ENCODE peak calls at places on chromosomes 11 and 22, in four cellular contexts. H is stimulated activated CD4-positive, alpha-beta T cell treated with anti-CD3 and anti-CD28 coated beads, Interleukin-2, amount 100 ng/mL, for 24 hours; N is hippocampal formation; K is Calu3. Z is an unnamed sample.

GRCh38 chr11:68968306-68969255 is 12.2 kb downstream of the MRGPRD start:
- DNase-seq in H (no peak), N (no peak), K (no peak), Z (no peak)

GRCh38 chr11:95108159-95108611 is 18.5 kb downstream of the ENDOD1 start:
- DNase-seq in H (no peak), N (peak), K (peak), Z (no peak)

GRCh38 chr11:112248216-112248615 is 12.4 kb downstream of the PLET1 start:
- DNase-seq in H (no peak), N (no peak), K (no peak), Z (no peak)

GRCh38 chr22:23849009-23850006 is 8.4 kb upstream of the SLC2A11 start:
- DNase-seq in H (peak), N (peak), K (peak), Z (peak)

GRCh38 chr11:2461253-2462091 is 16.7 kb downstream of the KCNQ1 start:
- DNase-seq in H (no peak), N (no peak), K (no peak), Z (no peak)

GRCh38 chr11:18384157-18384641 is 10.2 kb upstream of the LDHA start:
- DNase-seq in H (no peak), N (peak), K (peak), Z (no peak)

GRCh38 chr22:35409783-35410662 is 10.1 kb downstream of the MCM5 start:
- DNase-seq in H (no peak), N (no peak), K (no peak), Z (peak)

GRCh38 chr11:86805873-86806310 is 5.5 kb downstream of the PRSS23 start:
- DNase-seq in H (peak), N (no peak), K (no peak), Z (no peak)

GRCh38 chr11:58058276-58059010 is 27.7 kb downstream of the OR6Q1 start:
- DNase-seq in H (no peak), N (no peak), K (peak), Z (no peak)

GRCh38 chr11:61791737-61792309 is 576 bp downstream of the TMEM258 start:
- DNase-seq in H (peak), N (peak), K (peak), Z (peak)

GRCh38 chr11:257766-258493 is 20.3 kb upstream of the NLRP6 start:
- DNase-seq in H (no peak), N (no peak), K (peak), Z (no peak)

GRCh38 chr11:60700689-60701508 is 1.5 kb downstream of the MS4A8 start:
- DNase-seq in H (peak), N (no peak), K (peak), Z (no peak)

GRCh38 chr22:22103078-22103593 is 120.5 kb upstream of the TOP3B start:
- DNase-seq in H (peak), N (no peak), K (no peak), Z (no peak)

GRCh38 chr22:30890689-30891442 is 77.7 kb downstream of the MORC2 start:
- DNase-seq in H (peak), N (no peak), K (peak), Z (no peak)

GRCh38 chr11:18011633-18012313 is 1.1 kb downstream of the SERGEF start:
- DNase-seq in H (no peak), N (no peak), K (no peak), Z (peak)

GRCh38 chr11:60942970-60943565 is 8.9 kb downstream of the SLC15A3 start:
- DNase-seq in H (no peak), N (no peak), K (peak), Z (no peak)

GRCh38 chr11:117374316-117374715 is 46.7 kb downstream of the CEP164 start:
- DNase-seq in H (no peak), N (no peak), K (no peak), Z (no peak)

GRCh38 chr22:35349704-35350538 is 31.0 kb upstream of the HMOX1 start:
- DNase-seq in H (no peak), N (no peak), K (no peak), Z (no peak)

GRCh38 chr22:46931881-46932280 is 169.4 kb downstream of the TBC1D22A start:
- DNase-seq in H (no peak), N (no peak), K (no peak), Z (no peak)

GRCh38 chr11:64245401-64245796 is 1.3 kb downstream of the PPP1R14B start:
- DNase-seq in H (peak), N (peak), K (peak), Z (no peak)

GRCh38 chr11:86484795-86485166 is 110.1 kb downstream of the CCDC81 start:
- DNase-seq in H (no peak), N (no peak), K (no peak), Z (no peak)

GRCh38 chr11:44604171-44604581 is 38.7 kb downstream of the CD82 start:
- DNase-seq in H (no peak), N (no peak), K (no peak), Z (no peak)

GRCh38 chr11:75029836-75030631 is 41.3 kb downstream of the NEU3 start:
- DNase-seq in H (no peak), N (no peak), K (no peak), Z (no peak)

GRCh38 chr11:27304514-27304913 is 58.5 kb downstream of the CCDC34 start:
- DNase-seq in H (no peak), N (no peak), K (no peak), Z (no peak)

GRCh38 chr22:24153959-24154358 is 27.3 kb upstream of the SUSD2 start:
- DNase-seq in H (no peak), N (no peak), K (no peak), Z (no peak)

GRCh38 chr22:20809538-20810185 is 35.7 kb downstream of the SERPIND1 start:
- DNase-seq in H (no peak), N (no peak), K (no peak), Z (no peak)

GRCh38 chr11:94314064-94314463 is 9.7 kb downstream of the IZUMO1R start:
- DNase-seq in H (no peak), N (no peak), K (no peak), Z (no peak)

GRCh38 chr11:122872046-122872445 is 10.5 kb upstream of the JHY start:
- DNase-seq in H (no peak), N (no peak), K (no peak), Z (no peak)

GRCh38 chr22:44497904-44498242 is at the start of gene RTL6:
- DNase-seq in H (no peak), N (no peak), K (no peak), Z (no peak)

GRCh38 chr11:81373986-81374385 is 1359.7 kb downstream of the FAM181B start:
- DNase-seq in H (no peak), N (no peak), K (no peak), Z (no peak)

GRCh38 chr11:120316880-120317688 is 8.0 kb upstream of the TLCD5 start:
- DNase-seq in H (no peak), N (no peak), K (peak), Z (no peak)

GRCh38 chr11:65899356-65900124 is 648 bp downstream of the FOSL1 start:
- DNase-seq in H (peak), N (no peak), K (peak), Z (no peak)

GRCh38 chr11:59550842-59551650 is 39.7 kb downstream of the OR4D9 start:
- DNase-seq in H (peak), N (peak), K (peak), Z (peak)

GRCh38 chr11:57157624-57158023 is 24.1 kb upstream of the LRRC55 start:
- DNase-seq in H (no peak), N (no peak), K (no peak), Z (no peak)

GRCh38 chr11:75275581-75275980 is 35.0 kb downstream of the TPBGL start:
- DNase-seq in H (peak), N (peak), K (no peak), Z (no peak)

Z was measured in putamen.